ENCODE peak calls at places on chromosomes 12 and 14, in six cellular contexts. G is neuronal stem cell, Q is IMR-90, K is mesenchymal stem cell, I is H9, E is H1. P is an unnamed sample.

GRCh38 chr12:66117242-66117641 is 13.3 kb downstream of the LLPH start:
- DNase-seq in G (no peak), Q (no peak), K (no peak), I (no peak), E (no peak), P (no peak)

GRCh38 chr12:116855744-116856470 is 25.3 kb downstream of the HRK start:
- DNase-seq in G (no peak), Q (no peak), K (no peak), I (no peak), E (no peak), P (no peak)

GRCh38 chr14:101556566-101557320 is 4.6 kb upstream of the DIO3 start:
- DNase-seq in G (no peak), Q (no peak), K (no peak), I (no peak), E (no peak), P (no peak)

GRCh38 chr12:76820888-76821482 is 57.1 kb downstream of the ZDHHC17 start:
- DNase-seq in G (peak; percentile 5), Q (peak; percentile 47), K (peak; percentile 40), I (peak; percentile 59), E (no peak), P (peak; percentile 72)

GRCh38 chr12:118850244-118850825 is 131.0 kb upstream of the SRRM4 start:
- DNase-seq in G (peak; percentile 39), Q (no peak), K (no peak), I (peak; percentile 86), E (peak; percentile 84), P (peak; percentile 80)

GRCh38 chr12:6527711-6528110 is 6.6 kb upstream of the GAPDH start:
- DNase-seq in G (no peak), Q (no peak), K (no peak), I (no peak), E (no peak), P (no peak)

GRCh38 chr12:124332068-124332672 is 37.3 kb downstream of the RFLNA start:
- DNase-seq in G (no peak), Q (no peak), K (no peak), I (peak; percentile 61), E (no peak), P (peak; percentile 45)

GRCh38 chr12:114319422-114319821 is 86.5 kb downstream of the TBX5 start:
- DNase-seq in G (no peak), Q (peak; percentile 52), K (no peak), I (no peak), E (no peak), P (no peak)

DNA sequence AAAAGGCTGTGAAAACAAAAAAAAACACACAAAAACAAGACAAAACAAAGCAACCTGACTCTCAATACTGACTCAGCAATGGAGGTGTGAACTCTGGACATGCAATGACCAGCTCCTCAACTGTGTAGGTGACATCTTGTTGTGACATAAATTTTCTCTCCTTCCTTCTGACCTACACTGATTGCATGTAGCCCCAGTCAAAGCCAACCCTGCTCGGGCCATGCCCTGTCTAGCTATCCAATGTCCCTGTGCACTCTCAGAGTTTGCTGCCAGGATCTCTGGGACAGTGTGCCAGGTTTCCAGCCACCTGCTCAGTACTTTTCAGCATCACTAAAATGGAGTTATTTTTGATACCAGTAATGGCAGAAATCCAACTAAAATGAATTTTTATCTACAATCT is 18.9 kb upstream of the CRACR2A start:
- DNase-seq in G (no peak), Q (no peak), K (no peak), I (no peak), E (no peak), P (no peak)
- H2BK15ac ChIP-seq in G (no peak overlapping the region), Q (no peak overlapping the region), K (no peak overlapping the region), I (no peak overlapping the region), E (no peak overlapping the region), P (no peak overlapping the region)

DNA sequence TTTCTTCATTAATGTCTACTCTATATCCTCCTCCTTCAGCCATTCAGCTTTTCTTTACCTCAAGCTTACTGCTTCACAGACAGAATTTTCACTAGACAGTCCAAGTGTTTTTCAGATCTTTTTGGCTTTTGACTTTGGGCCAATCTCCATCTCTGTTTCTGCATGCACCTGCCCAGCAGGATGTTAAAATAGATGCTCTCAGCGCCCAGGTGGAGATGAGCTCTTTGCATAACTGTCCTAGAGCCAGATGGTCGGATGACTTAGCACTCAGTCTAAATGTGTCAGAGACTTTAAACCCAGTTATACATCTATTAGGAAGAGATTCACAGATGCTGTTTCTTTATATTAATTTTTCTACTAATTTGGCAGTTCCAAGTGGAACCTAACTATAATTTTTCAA is 80.3 kb upstream of the SSTR1 start:
- DNase-seq in G (no peak), Q (no peak), K (no peak), I (no peak), E (no peak), P (no peak)
- H3K9ac ChIP-seq in G (no peak overlapping the region), Q (no peak overlapping the region), K (no peak overlapping the region), I (no peak overlapping the region), E (no peak overlapping the region), P (no peak overlapping the region)

GRCh38 chr14:68476965-68477455 is 315.9 kb downstream of the ZFP36L1 start:
- DNase-seq in G (no peak), Q (no peak), K (no peak), I (no peak), E (peak; percentile 34), P (no peak)

GRCh38 chr14:68473794-68474193 is 319.1 kb downstream of the ZFP36L1 start:
- DNase-seq in G (no peak), Q (no peak), K (no peak), I (no peak), E (no peak), P (no peak)

GRCh38 chr14:68475802-68476201 is 317.1 kb downstream of the ZFP36L1 start:
- DNase-seq in G (no peak), Q (no peak), K (no peak), I (no peak), E (no peak), P (no peak)

GRCh38 chr14:68474741-68475140 is 318.1 kb downstream of the ZFP36L1 start:
- DNase-seq in G (no peak), Q (no peak), K (no peak), I (no peak), E (peak; percentile 7), P (no peak)

GRCh38 chr14:68476212-68476964 is 316.5 kb downstream of the ZFP36L1 start:
- DNase-seq in G (no peak), Q (peak; percentile 84), K (peak; percentile 97), I (no peak), E (peak; percentile 30), P (peak; percentile 80)
- H2BK120ac ChIP-seq in G (no peak overlapping the region), Q (peak overlapping the region; percentile 68), K (peak overlapping the region; percentile 69), I (no peak overlapping the region), E (no peak overlapping the region), P (peak overlapping the region; percentile 32)

GRCh38 chr14:82091097-82091496 is 557.4 kb upstream of the SEL1L start:
- DNase-seq in G (no peak), Q (no peak), K (no peak), I (no peak), E (no peak), P (no peak)
- H2BK15ac ChIP-seq in G (no peak overlapping the region), Q (no peak overlapping the region), K (no peak overlapping the region), I (no peak overlapping the region), E (no peak overlapping the region), P (no peak overlapping the region)

DNA sequence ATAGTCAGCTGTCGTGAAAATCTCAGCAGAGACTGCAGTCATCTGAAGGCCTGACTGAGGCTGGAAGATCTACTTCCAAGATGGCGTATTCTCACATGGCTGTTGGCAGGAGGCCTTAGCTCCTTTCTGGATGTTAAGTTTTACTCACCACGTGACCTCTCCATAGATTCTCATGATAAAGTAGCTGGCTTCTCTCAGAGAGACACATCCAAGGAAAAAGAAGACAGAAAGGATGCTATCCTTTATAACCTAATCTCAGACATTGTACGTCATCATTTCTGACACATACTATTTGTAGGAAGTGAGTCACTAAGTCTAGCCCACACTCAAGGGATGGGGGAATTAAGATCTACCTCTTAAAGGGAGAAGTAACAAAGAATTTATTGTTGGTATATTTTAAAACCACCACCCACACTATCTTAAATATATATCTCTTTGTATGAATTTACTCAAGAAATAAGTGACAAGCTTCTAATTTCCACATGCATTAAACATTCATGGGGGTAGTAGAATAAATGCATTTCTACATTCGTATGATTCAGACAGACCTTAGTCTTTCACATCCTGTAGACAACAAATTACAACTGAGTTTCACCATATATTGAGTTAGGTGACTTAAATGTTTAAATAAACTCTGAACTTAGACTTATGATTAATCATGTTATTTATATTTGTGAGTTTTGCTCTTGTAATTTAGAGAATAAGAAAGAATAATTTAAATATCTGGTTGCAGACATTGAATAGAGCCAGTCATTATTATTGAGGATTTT is 411.0 kb downstream of the LRIG3 start:
- DNase-seq in G (no peak), Q (peak; percentile 91), K (peak; percentile 88), I (no peak), E (no peak), P (no peak)
- H3K9ac ChIP-seq in G (no peak overlapping the region), Q (no peak overlapping the region), K (no peak overlapping the region), I (no peak overlapping the region), E (no peak overlapping the region), P (no peak overlapping the region)

GRCh38 chr12:48927261-48927660 is 2.0 kb upstream of the FKBP11 start:
- DNase-seq in G (no peak), Q (peak; percentile 96), K (peak; percentile 92), I (no peak), E (no peak), P (no peak)

GRCh38 chr12:48925218-48925871 is at the start of gene FKBP11:
- DNase-seq in G (no peak), Q (peak; percentile 26), K (peak; percentile 56), I (peak; percentile 91), E (peak; percentile 89), P (peak; percentile 80)

GRCh38 chr12:48929551-48929950 is 4.3 kb upstream of the FKBP11 start:
- DNase-seq in G (no peak), Q (peak; percentile 59), K (no peak), I (no peak), E (no peak), P (no peak)

GRCh38 chr12:48923117-48923516 is 2.2 kb downstream of the FKBP11 start:
- DNase-seq in G (no peak), Q (no peak), K (no peak), I (no peak), E (no peak), P (no peak)

GRCh38 chr12:48924617-48925217 is 575 bp downstream of the FKBP11 start:
- DNase-seq in G (no peak), Q (peak; percentile 46), K (peak; percentile 58), I (peak; percentile 83), E (peak; percentile 79), P (peak; percentile 77)
- H2BK120ac ChIP-seq in G (no peak overlapping the region), Q (peak overlapping the region; percentile 53), K (peak overlapping the region; percentile 74), I (no peak overlapping the region), E (no peak overlapping the region), P (no peak overlapping the region)

GRCh38 chr12:32753605-32754004 is 2.1 kb downstream of the YARS2 start:
- DNase-seq in G (no peak), Q (no peak), K (no peak), I (no peak), E (no peak), P (no peak)
- H2BK15ac ChIP-seq in G (no peak overlapping the region), Q (no peak overlapping the region), K (no peak overlapping the region), I (no peak overlapping the region), E (no peak overlapping the region), P (no peak overlapping the region)

P was measured in mesendoderm.